ENCODE peak calls at places on chromosomes 6 and 20, in ten cellular contexts. One of them, this sample, is unnamed.

GRCh38 chr6:52407467-52407866 is 12.7 kb upstream of the EFHC1 start:
- DNase-seq in RWPE1: peak
- DNase-seq in CD4-positive, alpha-beta T cell: no peak
- DNase-seq in ascending aorta: no peak
- DNase-seq in breast epithelium: no peak
- DNase-seq in pancreas: no peak
- DNase-seq in fibroblast of lung: peak
- DNase-seq in left ventricle myocardium inferior: no peak
- DNase-seq in AG09309: no peak
- DNase-seq in endothelial cell: peak
- DNase-seq in this sample: no peak

GRCh38 chr6:20413826-20414225 is 12.1 kb downstream of the E2F3 start:
- DNase-seq in RWPE1: no peak
- DNase-seq in CD4-positive, alpha-beta T cell: no peak
- DNase-seq in ascending aorta: no peak
- DNase-seq in breast epithelium: no peak
- DNase-seq in pancreas: no peak
- DNase-seq in fibroblast of lung: no peak
- DNase-seq in left ventricle myocardium inferior: no peak
- DNase-seq in AG09309: no peak
- DNase-seq in endothelial cell: no peak
- DNase-seq in this sample: no peak

GRCh38 chr20:17683218-17684076 is 1.4 kb upstream of the RRBP1 start:
- DNase-seq in RWPE1: no peak
- DNase-seq in CD4-positive, alpha-beta T cell: no peak
- DNase-seq in ascending aorta: no peak
- DNase-seq in breast epithelium: no peak
- DNase-seq in pancreas: no peak
- DNase-seq in fibroblast of lung: no peak
- DNase-seq in left ventricle myocardium inferior: no peak
- DNase-seq in AG09309: no peak
- DNase-seq in endothelial cell: no peak
- DNase-seq in this sample: no peak

GRCh38 chr20:50654899-50655298 is 36.4 kb downstream of the RIPOR3 start:
- DNase-seq in RWPE1: no peak
- DNase-seq in CD4-positive, alpha-beta T cell: no peak
- DNase-seq in ascending aorta: no peak
- DNase-seq in breast epithelium: no peak
- DNase-seq in pancreas: no peak
- DNase-seq in fibroblast of lung: peak
- DNase-seq in left ventricle myocardium inferior: no peak
- DNase-seq in AG09309: peak
- DNase-seq in endothelial cell: no peak
- DNase-seq in this sample: no peak

GRCh38 chr6:26155066-26155925 is 68.1 kb downstream of the HFE start:
- DNase-seq in RWPE1: no peak
- DNase-seq in CD4-positive, alpha-beta T cell: no peak
- DNase-seq in ascending aorta: no peak
- DNase-seq in breast epithelium: peak
- DNase-seq in pancreas: no peak
- DNase-seq in fibroblast of lung: no peak
- DNase-seq in left ventricle myocardium inferior: peak
- DNase-seq in AG09309: no peak
- DNase-seq in endothelial cell: peak
- DNase-seq in this sample: no peak

GRCh38 chr20:41145821-41146620 is 8.7 kb downstream of the PLCG1 start:
- DNase-seq in RWPE1: no peak
- DNase-seq in CD4-positive, alpha-beta T cell: no peak
- DNase-seq in ascending aorta: no peak
- DNase-seq in breast epithelium: no peak
- DNase-seq in pancreas: no peak
- DNase-seq in fibroblast of lung: no peak
- DNase-seq in left ventricle myocardium inferior: peak
- DNase-seq in AG09309: no peak
- DNase-seq in endothelial cell: no peak
- DNase-seq in this sample: no peak

GRCh38 chr20:24102290-24102689 is 113.7 kb upstream of the GGTLC1 start:
- DNase-seq in RWPE1: no peak
- DNase-seq in CD4-positive, alpha-beta T cell: no peak
- DNase-seq in ascending aorta: no peak
- DNase-seq in breast epithelium: no peak
- DNase-seq in pancreas: no peak
- DNase-seq in fibroblast of lung: no peak
- DNase-seq in left ventricle myocardium inferior: no peak
- DNase-seq in AG09309: no peak
- DNase-seq in endothelial cell: peak
- DNase-seq in this sample: no peak

GRCh38 chr20:51639206-51639832 is 96.8 kb upstream of the NFATC2 start:
- DNase-seq in RWPE1: peak
- DNase-seq in CD4-positive, alpha-beta T cell: peak
- DNase-seq in ascending aorta: no peak
- DNase-seq in breast epithelium: no peak
- DNase-seq in pancreas: peak
- DNase-seq in fibroblast of lung: peak
- DNase-seq in left ventricle myocardium inferior: peak
- DNase-seq in AG09309: no peak
- DNase-seq in endothelial cell: peak
- DNase-seq in this sample: peak

GRCh38 chr6:127516676-127517273 is 2.4 kb downstream of the MTCL3 start:
- DNase-seq in RWPE1: peak
- DNase-seq in CD4-positive, alpha-beta T cell: peak
- DNase-seq in ascending aorta: no peak
- DNase-seq in breast epithelium: no peak
- DNase-seq in pancreas: no peak
- DNase-seq in fibroblast of lung: no peak
- DNase-seq in left ventricle myocardium inferior: no peak
- DNase-seq in AG09309: no peak
- DNase-seq in endothelial cell: peak
- DNase-seq in this sample: no peak

GRCh38 chr6:127517698-127518097 is 1.4 kb downstream of the MTCL3 start:
- DNase-seq in RWPE1: no peak
- DNase-seq in CD4-positive, alpha-beta T cell: no peak
- DNase-seq in ascending aorta: no peak
- DNase-seq in breast epithelium: no peak
- DNase-seq in pancreas: no peak
- DNase-seq in fibroblast of lung: no peak
- DNase-seq in left ventricle myocardium inferior: no peak
- DNase-seq in AG09309: no peak
- DNase-seq in endothelial cell: no peak
- DNase-seq in this sample: no peak

GRCh38 chr6:127514396-127515227 is 4.5 kb downstream of the MTCL3 start:
- DNase-seq in RWPE1: no peak
- DNase-seq in CD4-positive, alpha-beta T cell: no peak
- DNase-seq in ascending aorta: no peak
- DNase-seq in breast epithelium: no peak
- DNase-seq in pancreas: no peak
- DNase-seq in fibroblast of lung: peak
- DNase-seq in left ventricle myocardium inferior: peak
- DNase-seq in AG09309: no peak
- DNase-seq in endothelial cell: peak
- DNase-seq in this sample: no peak

GRCh38 chr6:127515234-127515793 is 3.8 kb downstream of the MTCL3 start:
- DNase-seq in RWPE1: no peak
- DNase-seq in CD4-positive, alpha-beta T cell: no peak
- DNase-seq in ascending aorta: no peak
- DNase-seq in breast epithelium: no peak
- DNase-seq in pancreas: no peak
- DNase-seq in fibroblast of lung: no peak
- DNase-seq in left ventricle myocardium inferior: no peak
- DNase-seq in AG09309: no peak
- DNase-seq in endothelial cell: peak
- DNase-seq in this sample: no peak

GRCh38 chr6:127515794-127516675 is 3.1 kb downstream of the MTCL3 start:
- DNase-seq in RWPE1: peak
- DNase-seq in CD4-positive, alpha-beta T cell: peak
- DNase-seq in ascending aorta: no peak
- DNase-seq in breast epithelium: no peak
- DNase-seq in pancreas: peak
- DNase-seq in fibroblast of lung: peak
- DNase-seq in left ventricle myocardium inferior: peak
- DNase-seq in AG09309: no peak
- DNase-seq in endothelial cell: peak
- DNase-seq in this sample: no peak
- TF ChIP-seq CTCF in RWPE1: no peak
- TF ChIP-seq CTCF in CD4-positive, alpha-beta T cell: no peak
- TF ChIP-seq CTCF in ascending aorta: no peak
- TF ChIP-seq CTCF in breast epithelium: no peak
- TF ChIP-seq CTCF in pancreas: no peak
- TF ChIP-seq CTCF in fibroblast of lung: peak
- TF ChIP-seq CTCF in left ventricle myocardium inferior: no peak
- TF ChIP-seq CTCF in AG09309: no peak
- TF ChIP-seq CTCF in endothelial cell: no peak
- TF ChIP-seq CTCF in this sample: no peak

GRCh38 chr6:159013229-159013628 is 13.2 kb upstream of the RSPH3 start:
- DNase-seq in RWPE1: no peak
- DNase-seq in CD4-positive, alpha-beta T cell: no peak
- DNase-seq in ascending aorta: no peak
- DNase-seq in breast epithelium: no peak
- DNase-seq in pancreas: no peak
- DNase-seq in fibroblast of lung: peak
- DNase-seq in left ventricle myocardium inferior: no peak
- DNase-seq in AG09309: no peak
- DNase-seq in endothelial cell: no peak
- DNase-seq in this sample: no peak

GRCh38 chr6:159007510-159007909 is 7.5 kb upstream of the RSPH3 start:
- DNase-seq in RWPE1: no peak
- DNase-seq in CD4-positive, alpha-beta T cell: no peak
- DNase-seq in ascending aorta: no peak
- DNase-seq in breast epithelium: no peak
- DNase-seq in pancreas: no peak
- DNase-seq in fibroblast of lung: no peak
- DNase-seq in left ventricle myocardium inferior: no peak
- DNase-seq in AG09309: no peak
- DNase-seq in endothelial cell: no peak
- DNase-seq in this sample: no peak

GRCh38 chr6:159012201-159012600 is 12.2 kb upstream of the RSPH3 start:
- DNase-seq in RWPE1: no peak
- DNase-seq in CD4-positive, alpha-beta T cell: no peak
- DNase-seq in ascending aorta: no peak
- DNase-seq in breast epithelium: no peak
- DNase-seq in pancreas: no peak
- DNase-seq in fibroblast of lung: peak
- DNase-seq in left ventricle myocardium inferior: no peak
- DNase-seq in AG09309: no peak
- DNase-seq in endothelial cell: no peak
- DNase-seq in this sample: no peak

GRCh38 chr6:159004592-159004991 is 4.6 kb upstream of the RSPH3 start:
- DNase-seq in RWPE1: no peak
- DNase-seq in CD4-positive, alpha-beta T cell: no peak
- DNase-seq in ascending aorta: no peak
- DNase-seq in breast epithelium: no peak
- DNase-seq in pancreas: no peak
- DNase-seq in fibroblast of lung: no peak
- DNase-seq in left ventricle myocardium inferior: no peak
- DNase-seq in AG09309: no peak
- DNase-seq in endothelial cell: no peak
- DNase-seq in this sample: no peak

GRCh38 chr6:159008656-159009288 is 8.8 kb upstream of the RSPH3 start:
- DNase-seq in RWPE1: peak
- DNase-seq in CD4-positive, alpha-beta T cell: no peak
- DNase-seq in ascending aorta: no peak
- DNase-seq in breast epithelium: no peak
- DNase-seq in pancreas: no peak
- DNase-seq in fibroblast of lung: peak
- DNase-seq in left ventricle myocardium inferior: no peak
- DNase-seq in AG09309: no peak
- DNase-seq in endothelial cell: no peak
- DNase-seq in this sample: no peak
- TF ChIP-seq CTCF in RWPE1: peak
- TF ChIP-seq CTCF in CD4-positive, alpha-beta T cell: peak
- TF ChIP-seq CTCF in ascending aorta: no peak
- TF ChIP-seq CTCF in breast epithelium: peak
- TF ChIP-seq CTCF in pancreas: no peak
- TF ChIP-seq CTCF in fibroblast of lung: peak
- TF ChIP-seq CTCF in left ventricle myocardium inferior: peak
- TF ChIP-seq CTCF in AG09309: peak
- TF ChIP-seq CTCF in endothelial cell: peak
- TF ChIP-seq CTCF in this sample: no peak

GRCh38 chr6:152229330-152229729 is 407.8 kb downstream of the SYNE1 start:
- DNase-seq in RWPE1: no peak
- DNase-seq in CD4-positive, alpha-beta T cell: no peak
- DNase-seq in ascending aorta: no peak
- DNase-seq in breast epithelium: no peak
- DNase-seq in pancreas: no peak
- DNase-seq in fibroblast of lung: no peak
- DNase-seq in left ventricle myocardium inferior: no peak
- DNase-seq in AG09309: no peak
- DNase-seq in endothelial cell: no peak
- DNase-seq in this sample: no peak

GRCh38 chr6:152236370-152237097 is 400.6 kb downstream of the SYNE1 start:
- DNase-seq in RWPE1: no peak
- DNase-seq in CD4-positive, alpha-beta T cell: no peak
- DNase-seq in ascending aorta: no peak
- DNase-seq in breast epithelium: no peak
- DNase-seq in pancreas: no peak
- DNase-seq in fibroblast of lung: no peak
- DNase-seq in left ventricle myocardium inferior: no peak
- DNase-seq in AG09309: no peak
- DNase-seq in endothelial cell: no peak
- DNase-seq in this sample: no peak

GRCh38 chr6:152233547-152234320 is 403.4 kb downstream of the SYNE1 start:
- DNase-seq in RWPE1: no peak
- DNase-seq in CD4-positive, alpha-beta T cell: no peak
- DNase-seq in ascending aorta: no peak
- DNase-seq in breast epithelium: no peak
- DNase-seq in pancreas: no peak
- DNase-seq in fibroblast of lung: no peak
- DNase-seq in left ventricle myocardium inferior: no peak
- DNase-seq in AG09309: no peak
- DNase-seq in endothelial cell: no peak
- DNase-seq in this sample: no peak

DNA sequence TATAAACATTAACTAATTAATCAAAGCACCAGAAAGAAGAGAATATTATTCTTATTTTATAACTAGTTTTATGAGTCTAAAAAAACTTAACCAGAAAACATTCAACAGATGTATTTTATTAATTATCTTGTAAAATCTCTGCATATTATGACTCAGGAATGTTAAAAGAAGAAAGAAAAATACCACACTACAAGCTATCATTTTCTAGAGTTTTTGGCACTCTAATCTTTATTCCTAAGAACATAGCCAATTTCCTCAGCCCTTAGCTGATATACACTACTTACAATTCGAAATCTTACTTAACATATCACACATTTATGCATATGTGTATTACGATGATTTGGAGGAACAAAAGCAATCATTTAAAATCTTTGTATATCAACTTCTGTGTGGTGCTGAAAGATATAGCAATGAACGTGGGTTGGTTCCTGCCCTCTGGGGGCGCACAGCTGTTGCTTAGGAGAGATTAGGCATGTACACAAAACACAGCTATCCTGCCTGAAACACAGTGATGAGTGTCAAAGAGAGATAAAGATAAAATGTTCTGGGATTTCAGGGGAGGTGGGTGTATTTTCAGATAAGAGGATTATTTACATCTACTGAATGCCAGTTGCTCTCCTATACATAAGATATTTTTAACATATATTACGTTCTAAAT is 404.5 kb downstream of the SYNE1 start:
- DNase-seq in RWPE1: no peak
- DNase-seq in CD4-positive, alpha-beta T cell: no peak
- DNase-seq in ascending aorta: no peak
- DNase-seq in breast epithelium: no peak
- DNase-seq in pancreas: no peak
- DNase-seq in fibroblast of lung: peak
- DNase-seq in left ventricle myocardium inferior: peak
- DNase-seq in AG09309: no peak
- DNase-seq in endothelial cell: peak
- DNase-seq in this sample: no peak
- TF ChIP-seq CTCF in RWPE1: no peak
- TF ChIP-seq CTCF in CD4-positive, alpha-beta T cell: no peak
- TF ChIP-seq CTCF in ascending aorta: no peak
- TF ChIP-seq CTCF in breast epithelium: no peak
- TF ChIP-seq CTCF in pancreas: no peak
- TF ChIP-seq CTCF in fibroblast of lung: no peak
- TF ChIP-seq CTCF in left ventricle myocardium inferior: peak
- TF ChIP-seq CTCF in AG09309: peak
- TF ChIP-seq CTCF in endothelial cell: no peak
- TF ChIP-seq CTCF in this sample: no peak

DNA sequence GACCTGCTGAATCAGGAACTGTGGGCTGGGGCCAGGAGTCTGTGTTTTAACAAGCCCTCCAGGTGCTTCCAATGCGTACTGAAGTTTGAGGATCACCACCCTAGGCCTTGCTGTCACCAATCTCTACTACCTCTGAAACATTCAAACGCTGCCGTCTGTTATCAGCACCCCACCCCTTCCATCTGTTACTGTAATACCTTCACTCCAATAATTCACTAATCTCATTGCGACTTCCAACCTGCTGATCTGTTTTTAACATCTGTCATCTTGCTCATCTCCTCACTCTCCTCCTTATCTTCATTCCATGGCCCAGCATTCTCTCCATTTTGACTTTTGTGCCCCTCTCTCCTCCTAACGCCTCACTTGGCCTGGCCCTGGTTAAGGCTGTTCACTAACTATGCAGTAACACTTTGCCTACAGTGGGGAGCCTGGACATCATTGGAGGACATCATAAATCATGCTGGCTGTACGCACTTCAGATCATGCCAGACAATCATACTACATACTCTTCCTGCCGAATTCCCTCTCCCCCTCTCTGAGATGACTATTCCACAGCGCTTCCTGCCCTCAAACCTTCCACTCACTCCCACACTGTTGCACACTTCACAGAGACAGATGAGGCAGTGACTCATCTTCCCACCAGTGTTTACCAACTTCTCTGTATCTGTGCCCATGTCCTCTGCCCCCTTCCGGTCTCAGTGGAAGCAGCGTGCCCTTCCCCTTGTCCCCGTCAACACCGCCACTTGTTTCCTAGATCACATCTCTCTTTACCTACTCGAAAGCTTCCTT is 3.0 kb upstream of the GUCA1B start:
- DNase-seq in RWPE1: no peak
- DNase-seq in CD4-positive, alpha-beta T cell: peak
- DNase-seq in ascending aorta: no peak
- DNase-seq in breast epithelium: no peak
- DNase-seq in pancreas: no peak
- DNase-seq in fibroblast of lung: peak
- DNase-seq in left ventricle myocardium inferior: no peak
- DNase-seq in AG09309: peak
- DNase-seq in endothelial cell: no peak
- DNase-seq in this sample: peak
- TF ChIP-seq CTCF in RWPE1: no peak
- TF ChIP-seq CTCF in CD4-positive, alpha-beta T cell: no peak
- TF ChIP-seq CTCF in ascending aorta: no peak
- TF ChIP-seq CTCF in breast epithelium: no peak
- TF ChIP-seq CTCF in pancreas: no peak
- TF ChIP-seq CTCF in fibroblast of lung: no peak
- TF ChIP-seq CTCF in left ventricle myocardium inferior: no peak
- TF ChIP-seq CTCF in AG09309: no peak
- TF ChIP-seq CTCF in endothelial cell: no peak
- TF ChIP-seq CTCF in this sample: no peak